ENCODE peak calls at places on chromosomes 7 and 10, in ten cellular contexts. S is amygdala; P is gastrocnemius medialis; Q is astrocyte; Y is MV-4-11; Z is NCI-H460; D is AG10803; O is CD8-positive, alpha-beta T cell; B is RWPE1; X is posterior cingulate gyrus. A is an unnamed sample.

GRCh38 chr10:110083884-110084283 is 76.1 kb downstream of the ADD3 start:
- DNase-seq in S (no peak), P (no peak), Q (peak), Y (no peak), Z (no peak), D (peak), O (no peak), B (no peak), X (no peak), A (no peak)

GRCh38 chr7:894164-894867 is 18.0 kb downstream of the GET4 start:
- DNase-seq in S (no peak), P (no peak), Q (no peak), Y (no peak), Z (no peak), D (no peak), O (no peak), B (no peak), X (no peak), A (no peak)

GRCh38 chr10:1211844-1212570 is 155.8 kb downstream of the WDR37 start:
- DNase-seq in S (no peak), P (no peak), Q (no peak), Y (no peak), Z (no peak), D (no peak), O (no peak), B (no peak), X (no peak), A (no peak)

GRCh38 chr7:88254721-88255120 is 34.9 kb upstream of the SRI start:
- DNase-seq in S (no peak), P (no peak), Q (peak), Y (no peak), Z (no peak), D (no peak), O (no peak), B (peak), X (no peak), A (no peak)

GRCh38 chr10:120336910-120337540 is 120.0 kb upstream of the PLPP4 start:
- DNase-seq in S (no peak), P (no peak), Q (peak), Y (peak), Z (peak), D (peak), O (peak), B (peak), X (peak), A (peak)

GRCh38 chr7:104791065-104791464 is 222.9 kb upstream of the KMT2E start:
- DNase-seq in S (no peak), P (no peak), Q (peak), Y (no peak), Z (no peak), D (no peak), O (no peak), B (peak), X (no peak), A (no peak)

GRCh38 chr7:120033114-120033513 is 239.9 kb upstream of the KCND2 start:
- DNase-seq in S (no peak), P (no peak), Q (peak), Y (no peak), Z (peak), D (no peak), O (no peak), B (no peak), X (no peak), A (no peak)

GRCh38 chr7:78279457-78279856 is 480.9 kb downstream of the PHTF2 start:
- DNase-seq in S (no peak), P (no peak), Q (no peak), Y (no peak), Z (no peak), D (no peak), O (no peak), B (no peak), X (no peak), A (no peak)

GRCh38 chr7:137235434-137235833 is 108.1 kb downstream of the PTN start:
- DNase-seq in S (no peak), P (no peak), Q (no peak), Y (peak), Z (no peak), D (no peak), O (no peak), B (no peak), X (no peak), A (no peak)

GRCh38 chr10:91672021-91672608 is 39.2 kb upstream of the PPP1R3C start:
- DNase-seq in S (no peak), P (no peak), Q (peak), Y (no peak), Z (peak), D (peak), O (no peak), B (no peak), X (no peak), A (no peak)

GRCh38 chr10:75018233-75018632 is 93.2 kb upstream of the SAMD8 start:
- DNase-seq in S (no peak), P (no peak), Q (no peak), Y (no peak), Z (no peak), D (no peak), O (no peak), B (no peak), X (no peak), A (no peak)

GRCh38 chr10:10911471-10911921 is 106.2 kb upstream of the CELF2 start:
- DNase-seq in S (no peak), P (peak), Q (peak), Y (peak), Z (peak), D (peak), O (no peak), B (peak), X (no peak), A (no peak)

GRCh38 chr10:104122273-104123107 is 519 bp downstream of the SFR1 start:
- DNase-seq in S (no peak), P (no peak), Q (no peak), Y (peak), Z (no peak), D (peak), O (no peak), B (no peak), X (no peak), A (peak)

GRCh38 chr7:132191418-132191817 is 384.9 kb downstream of the PLXNA4 start:
- DNase-seq in S (no peak), P (no peak), Q (peak), Y (no peak), Z (no peak), D (no peak), O (no peak), B (no peak), X (no peak), A (no peak)

GRCh38 chr10:78207776-78208175 is 174.1 kb downstream of the RPS24 start:
- DNase-seq in S (no peak), P (no peak), Q (no peak), Y (no peak), Z (no peak), D (no peak), O (no peak), B (no peak), X (no peak), A (no peak)

GRCh38 chr10:18214692-18215563 is 74.7 kb downstream of the CACNB2 start:
- DNase-seq in S (no peak), P (no peak), Q (no peak), Y (no peak), Z (peak), D (peak), O (no peak), B (peak), X (peak), A (peak)

GRCh38 chr7:103718482-103719415 is 270.7 kb downstream of the RELN start:
- DNase-seq in S (no peak), P (no peak), Q (peak), Y (no peak), Z (no peak), D (peak), O (no peak), B (peak), X (no peak), A (no peak)

GRCh38 chr10:43079823-43080222 is 3.0 kb downstream of the RET start:
- DNase-seq in S (no peak), P (no peak), Q (no peak), Y (peak), Z (no peak), D (no peak), O (no peak), B (no peak), X (no peak), A (no peak)

GRCh38 chr10:91137822-91138221 is 82.6 kb upstream of the PCGF5 start:
- DNase-seq in S (no peak), P (no peak), Q (no peak), Y (no peak), Z (no peak), D (no peak), O (no peak), B (no peak), X (no peak), A (no peak)

GRCh38 chr7:128872394-128872824 is 9.8 kb downstream of the ATP6V1F start:
- DNase-seq in S (no peak), P (peak), Q (no peak), Y (no peak), Z (no peak), D (no peak), O (no peak), B (peak), X (no peak), A (no peak)

GRCh38 chr10:74337330-74338016 is 186.5 kb downstream of the ADK start:
- DNase-seq in S (no peak), P (no peak), Q (peak), Y (no peak), Z (no peak), D (peak), O (no peak), B (peak), X (no peak), A (no peak)

GRCh38 chr7:152081088-152081487 is 55.6 kb downstream of the GALNT11 start:
- DNase-seq in S (no peak), P (no peak), Q (no peak), Y (no peak), Z (no peak), D (no peak), O (no peak), B (no peak), X (no peak), A (no peak)

GRCh38 chr7:47414342-47415288 is 167.3 kb downstream of the TNS3 start:
- DNase-seq in S (no peak), P (no peak), Q (no peak), Y (no peak), Z (no peak), D (no peak), O (no peak), B (no peak), X (no peak), A (no peak)

GRCh38 chr7:66330961-66331360 is 125.8 kb downstream of the TPST1 start:
- DNase-seq in S (no peak), P (peak), Q (peak), Y (no peak), Z (no peak), D (peak), O (no peak), B (no peak), X (no peak), A (no peak)

GRCh38 chr7:80410081-80410480 is 101.8 kb downstream of the GNAT3 start:
- DNase-seq in S (no peak), P (no peak), Q (peak), Y (no peak), Z (no peak), D (peak), O (no peak), B (peak), X (no peak), A (no peak)

GRCh38 chr7:4817178-4817905 is 41.9 kb downstream of the AP5Z1 start:
- DNase-seq in S (no peak), P (no peak), Q (no peak), Y (no peak), Z (no peak), D (no peak), O (no peak), B (no peak), X (no peak), A (no peak)

GRCh38 chr10:21675157-21675796 is 141.2 kb downstream of the MLLT10 start:
- DNase-seq in S (no peak), P (no peak), Q (peak), Y (peak), Z (peak), D (peak), O (no peak), B (peak), X (peak), A (peak)

GRCh38 chr7:138001529-138002095 is at the start of gene CREB3L2:
- DNase-seq in S (no peak), P (peak), Q (peak), Y (peak), Z (no peak), D (peak), O (peak), B (no peak), X (peak), A (peak)

GRCh38 chr7:101106387-101106786 is 20.5 kb upstream of the SERPINE1 start:
- DNase-seq in S (no peak), P (no peak), Q (no peak), Y (no peak), Z (no peak), D (no peak), O (no peak), B (no peak), X (no peak), A (no peak)

GRCh38 chr10:102615361-102615760 is 28.9 kb upstream of the TRIM8 start:
- DNase-seq in S (no peak), P (peak), Q (no peak), Y (no peak), Z (no peak), D (no peak), O (no peak), B (no peak), X (no peak), A (peak)

GRCh38 chr10:112215342-112215774 is 31.8 kb upstream of the GPAM start:
- DNase-seq in S (no peak), P (no peak), Q (no peak), Y (no peak), Z (no peak), D (no peak), O (no peak), B (no peak), X (no peak), A (no peak)

GRCh38 chr10:1293636-1294440 is 237.7 kb downstream of the WDR37 start:
- DNase-seq in S (no peak), P (no peak), Q (no peak), Y (no peak), Z (no peak), D (no peak), O (no peak), B (no peak), X (peak), A (no peak)

GRCh38 chr7:47843291-47843690 is 105.0 kb downstream of the PKD1L1 start:
- DNase-seq in S (no peak), P (no peak), Q (no peak), Y (no peak), Z (no peak), D (no peak), O (no peak), B (no peak), X (no peak), A (no peak)

A was measured in activated naive CD4-positive, alpha-beta T cell treated with anti-CD3 and anti-CD28 coated beads for 36 hours.